ENCODE peak calls at places on chromosomes 7 and 10, in seven cellular contexts. A is upper lobe of left lung, D is prostate gland, G is testis, L is transverse colon, F is IMR-90, C is uterus. H is an unnamed sample.

GRCh38 chr7:149732111-149732561 is 41.3 kb downstream of the ZNF467 start:
- DNase-seq in A (no peak), D (no peak), G (no peak), L (no peak), F (no peak), C (no peak), H (no peak)

GRCh38 chr10:113088194-113088593 is 138.1 kb downstream of the TCF7L2 start:
- DNase-seq in A (no peak), D (no peak), G (no peak), L (no peak), F (no peak), C (no peak), H (no peak)

GRCh38 chr7:140084972-140085371 is 22.2 kb upstream of the PARP12 start:
- DNase-seq in A (no peak), D (no peak), G (no peak), L (no peak), F (no peak), C (no peak), H (no peak)

GRCh38 chr10:101014230-101014884 is 14.7 kb downstream of the LZTS2 start:
- DNase-seq in A (peak; percentile 95), D (peak; percentile 73), G (peak; percentile 89), L (peak; percentile 90), F (peak; percentile 56), C (peak; percentile 85), H (peak; percentile 85)

GRCh38 chr10:5988336-5988920 is 11.1 kb upstream of the IL15RA start:
- DNase-seq in A (no peak), D (no peak), G (no peak), L (no peak), F (no peak), C (no peak), H (no peak)

GRCh38 chr10:112562803-112563663 is 116.0 kb downstream of the VTI1A start:
- DNase-seq in A (no peak), D (no peak), G (no peak), L (no peak), F (peak; percentile 43), C (no peak), H (no peak)

GRCh38 chr7:150940446-150941102 is 37.5 kb downstream of the KCNH2 start:
- DNase-seq in A (no peak), D (no peak), G (no peak), L (no peak), F (no peak), C (no peak), H (no peak)

GRCh38 chr10:20299037-20299557 is 482.9 kb downstream of the PLXDC2 start:
- DNase-seq in A (no peak), D (no peak), G (no peak), L (no peak), F (peak; percentile 1), C (no peak), H (no peak)

GRCh38 chr7:128835790-128836641 is 5.8 kb downstream of the FLNC start:
- DNase-seq in A (peak; percentile 46), D (no peak), G (no peak), L (no peak), F (peak; percentile 66), C (peak; percentile 70), H (peak; percentile 41)

GRCh38 chr7:158651968-158652555 is 52.5 kb downstream of the NCAPG2 start:
- DNase-seq in A (no peak), D (no peak), G (no peak), L (no peak), F (no peak), C (no peak), H (no peak)

GRCh38 chr7:1856161-1856965 is 186.3 kb downstream of the ELFN1 start:
- DNase-seq in A (peak; percentile 72), D (no peak), G (no peak), L (no peak), F (no peak), C (no peak), H (no peak)

GRCh38 chr7:137579913-137580640 is 236.5 kb upstream of the PTN start:
- DNase-seq in A (no peak), D (no peak), G (no peak), L (no peak), F (peak; percentile 95), C (no peak), H (no peak)

GRCh38 chr7:3005257-3005656 is 38.4 kb downstream of the CARD11 start:
- DNase-seq in A (no peak), D (no peak), G (no peak), L (no peak), F (no peak), C (no peak), H (no peak)

GRCh38 chr10:110852255-110852896 is 19.4 kb upstream of the PDCD4 start:
- DNase-seq in A (no peak), D (no peak), G (peak; percentile 17), L (no peak), F (peak; percentile 12), C (no peak), H (no peak)

GRCh38 chr10:131930150-131930549 is 29.3 kb downstream of the PPP2R2D start:
- DNase-seq in A (no peak), D (no peak), G (no peak), L (no peak), F (no peak), C (no peak), H (no peak)

GRCh38 chr10:47370878-47371277 is 13.2 kb downstream of the ZNF488 start:
- DNase-seq in A (no peak), D (no peak), G (peak; percentile 12), L (no peak), F (no peak), C (no peak), H (no peak)

GRCh38 chr10:29757551-29758297 is 123.0 kb upstream of the SVIL start:
- DNase-seq in A (no peak), D (no peak), G (no peak), L (no peak), F (peak; percentile 68), C (no peak), H (no peak)

GRCh38 chr7:5695709-5696345 is 85.6 kb downstream of the RNF216 start:
- DNase-seq in A (no peak), D (no peak), G (peak; percentile 57), L (peak; percentile 28), F (peak; percentile 84), C (peak; percentile 48), H (peak; percentile 68)

GRCh38 chr10:112241651-112242341 is 41.4 kb upstream of the TECTB start:
- DNase-seq in A (no peak), D (no peak), G (no peak), L (no peak), F (no peak), C (no peak), H (no peak)

GRCh38 chr7:8597565-8597964 is 164.2 kb downstream of the NXPH1 start:
- DNase-seq in A (no peak), D (no peak), G (no peak), L (no peak), F (no peak), C (no peak), H (no peak)

GRCh38 chr7:13989138-13989943 is at the start of gene ETV1:
- DNase-seq in A (peak; percentile 82), D (peak; percentile 46), G (peak; percentile 82), L (peak; percentile 35), F (peak; percentile 60), C (peak; percentile 54), H (peak; percentile 42)

DNA sequence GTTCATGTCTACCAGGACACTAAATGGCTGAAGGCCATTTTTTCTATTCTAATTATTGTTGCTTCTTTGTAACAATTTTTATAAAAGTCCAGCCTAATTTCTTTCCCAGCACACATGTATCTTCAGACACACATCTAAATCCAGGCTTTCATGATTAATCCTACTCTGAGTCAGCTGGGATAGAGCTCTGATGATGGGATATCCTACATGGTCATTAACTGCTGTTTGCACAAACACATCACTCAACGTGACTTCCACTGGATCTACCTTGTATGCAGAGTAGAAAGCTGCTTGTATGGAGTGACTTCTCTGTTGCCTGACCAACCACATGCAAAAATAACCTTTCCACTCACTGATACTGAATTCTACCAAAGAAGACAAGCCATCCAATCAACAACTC is 260.9 kb downstream of the AHR start:
- DNase-seq in A (no peak), D (no peak), G (no peak), L (no peak), F (peak; percentile 54), C (no peak), H (no peak)
- H3K27ac ChIP-seq in A (no peak overlapping the region), D (no peak overlapping the region), G (no peak overlapping the region), L (peak overlapping the region; percentile 51), F (peak overlapping the region; percentile 20), C (no peak overlapping the region), H (no peak overlapping the region)

GRCh38 chr10:51046668-51047067 is 27.6 kb upstream of the PRKG1 start:
- DNase-seq in A (no peak), D (no peak), G (no peak), L (no peak), F (no peak), C (no peak), H (no peak)
- H3K4me3 ChIP-seq in A (no peak overlapping the region), D (no peak overlapping the region), G (no peak overlapping the region), L (no peak overlapping the region), F (no peak overlapping the region), C (no peak overlapping the region), H (no peak overlapping the region)

DNA sequence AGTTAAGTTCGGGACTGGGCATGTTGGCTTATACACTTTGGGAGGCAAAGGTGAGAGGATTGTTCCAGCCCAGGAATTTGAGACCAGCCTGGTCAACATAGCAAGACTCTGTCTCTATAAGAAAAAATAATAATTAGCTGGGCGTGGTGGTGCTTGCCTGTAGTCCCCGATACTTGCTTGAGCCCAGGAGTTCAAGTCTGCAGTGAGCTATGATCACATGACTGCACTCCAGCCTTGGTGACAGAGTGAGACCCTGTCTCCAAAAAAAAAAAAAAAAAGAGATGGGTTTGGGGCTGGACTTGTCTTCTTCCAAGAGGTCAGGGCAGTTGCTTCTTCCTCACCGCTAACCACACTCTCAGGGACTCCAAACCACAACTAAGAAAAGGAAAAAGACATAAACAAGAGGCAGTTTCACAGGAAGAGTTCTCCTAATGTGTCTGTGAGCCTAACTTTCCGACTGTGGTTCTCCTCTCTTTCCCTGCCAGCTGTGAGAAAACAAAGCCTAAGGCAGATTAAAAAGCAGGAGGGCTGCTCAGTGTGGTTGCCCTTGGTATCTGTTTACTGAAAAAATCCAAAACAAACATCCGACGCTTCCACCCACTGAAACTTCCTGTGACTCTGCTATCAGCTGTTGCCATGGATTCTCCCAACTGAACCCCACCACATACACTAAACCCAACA is 2.4 kb upstream of the SERPINE1 start:
- DNase-seq in A (no peak), D (no peak), G (no peak), L (no peak), F (peak; percentile 88), C (no peak), H (no peak)
- TF ChIP-seq POLR2A in A (no peak), D (no peak), G (no peak), L (no peak), F (peak; percentile 69), C (no peak), H (no peak)

DNA sequence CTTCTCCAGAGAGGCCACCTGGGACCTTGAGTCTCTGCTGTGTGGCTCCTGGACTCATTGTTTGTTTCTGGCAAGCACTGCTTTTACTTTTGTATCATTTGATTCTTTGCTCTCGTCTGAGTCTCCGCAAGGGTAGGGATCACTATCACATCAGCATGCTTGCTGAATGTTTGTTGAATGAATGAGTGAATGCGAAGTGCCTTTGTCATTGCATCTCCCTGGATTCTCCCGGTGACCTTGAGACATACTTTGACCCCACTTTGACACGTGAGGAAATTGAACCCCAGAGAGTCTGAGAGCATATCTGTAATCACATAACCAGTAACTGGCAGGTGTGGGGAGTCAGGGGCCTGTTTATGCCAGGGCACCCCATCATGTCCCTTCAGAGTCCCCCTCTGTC is 92.8 kb downstream of the ZMIZ1 start:
- DNase-seq in A (no peak), D (no peak), G (no peak), L (no peak), F (no peak), C (no peak), H (no peak)
- H3K27ac ChIP-seq in A (no peak overlapping the region), D (no peak overlapping the region), G (no peak overlapping the region), L (peak overlapping the region; percentile 75), F (peak overlapping the region; percentile 93), C (no peak overlapping the region), H (no peak overlapping the region)

H was measured in ovary.